ENCODE peak calls at places on chromosomes 12 and 14, in six cellular contexts. I is GM23338, B is transverse colon, M is breast epithelium, Z is Panc1, S is SK-N-SH. J is an unnamed sample.

GRCh38 chr12:108307006-108307405 is 32.1 kb downstream of the CMKLR1 start:
- DNase-seq in I (no peak), B (no peak), M (no peak), Z (no peak), S (no peak), J (no peak)

GRCh38 chr12:23843958-23844357 is 105.5 kb downstream of the SOX5 start:
- DNase-seq in I (no peak), B (no peak), M (no peak), Z (no peak), S (no peak), J (no peak)

GRCh38 chr12:104555650-104556049 is 98.9 kb downstream of the CHST11 start:
- DNase-seq in I (no peak), B (no peak), M (no peak), Z (no peak), S (no peak), J (no peak)

GRCh38 chr12:19994970-19995369 is 373.4 kb upstream of the PDE3A start:
- DNase-seq in I (no peak), B (no peak), M (no peak), Z (no peak), S (no peak), J (no peak)

GRCh38 chr12:113591480-113591971 is 119.9 kb upstream of the LHX5 start:
- DNase-seq in I (peak; percentile 71), B (no peak), M (no peak), Z (no peak), S (peak; percentile 72), J (peak; percentile 68)

GRCh38 chr14:98931911-98932310 is 340.1 kb downstream of the BCL11B start:
- DNase-seq in I (no peak), B (peak; percentile 48), M (no peak), Z (no peak), S (no peak), J (peak; percentile 84)

GRCh38 chr12:118436002-118436724 is 59.8 kb downstream of the SUDS3 start:
- DNase-seq in I (peak; percentile 83), B (no peak), M (no peak), Z (no peak), S (peak; percentile 27), J (no peak)

GRCh38 chr14:89534896-89535615 is 118.0 kb upstream of the FOXN3 start:
- DNase-seq in I (no peak), B (no peak), M (no peak), Z (no peak), S (no peak), J (no peak)

GRCh38 chr12:60101715-60102114 is 505.9 kb downstream of the SLC16A7 start:
- DNase-seq in I (no peak), B (no peak), M (no peak), Z (no peak), S (no peak), J (no peak)

GRCh38 chr12:109458771-109459208 is 18.3 kb downstream of the KCTD10 start:
- DNase-seq in I (peak; percentile 90), B (no peak), M (no peak), Z (no peak), S (no peak), J (no peak)

GRCh38 chr12:111434680-111435338 is 29.1 kb downstream of the SH2B3 start:
- DNase-seq in I (peak; percentile 41), B (peak; percentile 74), M (no peak), Z (no peak), S (no peak), J (peak; percentile 93)

GRCh38 chr12:106586803-106587684 is 4.2 kb downstream of the RFX4 start:
- DNase-seq in I (peak; percentile 87), B (no peak), M (no peak), Z (no peak), S (peak; percentile 49), J (no peak)

GRCh38 chr12:78863482-78864427 is 819 bp upstream of the SYT1 start:
- DNase-seq in I (peak; percentile 93), B (peak; percentile 38), M (no peak), Z (no peak), S (peak; percentile 75), J (peak; percentile 72)

GRCh38 chr12:109993091-109993490 is 3.1 kb downstream of the GIT2 start:
- DNase-seq in I (no peak), B (no peak), M (no peak), Z (no peak), S (no peak), J (no peak)

GRCh38 chr12:91628656-91629055 is 446.0 kb upstream of the DCN start:
- DNase-seq in I (no peak), B (no peak), M (no peak), Z (no peak), S (no peak), J (no peak)

GRCh38 chr14:75993567-75994041 is 8.0 kb downstream of the IFT43 start:
- DNase-seq in I (no peak), B (no peak), M (no peak), Z (no peak), S (no peak), J (no peak)

GRCh38 chr12:76337583-76337982 is 10.6 kb downstream of the BBS10 start:
- DNase-seq in I (no peak), B (no peak), M (no peak), Z (no peak), S (no peak), J (no peak)

GRCh38 chr12:121116318-121117225 is 16.1 kb upstream of the P2RX7 start:
- DNase-seq in I (no peak), B (no peak), M (no peak), Z (no peak), S (no peak), J (no peak)

GRCh38 chr12:9334026-9334692 is 126.0 kb upstream of the PZP start:
- DNase-seq in I (no peak), B (no peak), M (no peak), Z (no peak), S (no peak), J (no peak)

GRCh38 chr12:32302218-32302826 is 97.0 kb upstream of the FGD4 start:
- DNase-seq in I (peak; percentile 83), B (peak; percentile 17), M (no peak), Z (peak; percentile 45), S (peak; percentile 55), J (no peak)

GRCh38 chr12:118694128-118694775 is 287.1 kb upstream of the SRRM4 start:
- DNase-seq in I (no peak), B (peak; percentile 10), M (no peak), Z (no peak), S (no peak), J (no peak)

GRCh38 chr12:90004319-90005074 is 295.9 kb upstream of the ATP2B1 start:
- DNase-seq in I (peak; percentile 59), B (no peak), M (no peak), Z (no peak), S (no peak), J (no peak)

GRCh38 chr14:33814010-33814409 is 136.9 kb downstream of the EGLN3 start:
- DNase-seq in I (no peak), B (no peak), M (no peak), Z (no peak), S (no peak), J (no peak)

GRCh38 chr14:92945959-92946846 is 23.3 kb downstream of the CHGA start:
- DNase-seq in I (no peak), B (peak; percentile 88), M (peak; percentile 91), Z (peak; percentile 8), S (peak; percentile 62), J (peak; percentile 85)

GRCh38 chr12:65824314-65824563 is at the start of gene HMGA2:
- DNase-seq in I (no peak), B (no peak), M (no peak), Z (peak; percentile 67), S (no peak), J (no peak)

GRCh38 chr12:47349770-47350408 is 270.1 kb upstream of the AMIGO2 start:
- DNase-seq in I (no peak), B (no peak), M (no peak), Z (no peak), S (no peak), J (no peak)

GRCh38 chr12:111330800-111331752 is 37.8 kb downstream of the PHETA1 start:
- DNase-seq in I (peak; percentile 85), B (no peak), M (no peak), Z (peak; percentile 22), S (no peak), J (no peak)

GRCh38 chr14:53916239-53916638 is 40.4 kb downstream of the BMP4 start:
- DNase-seq in I (no peak), B (no peak), M (no peak), Z (no peak), S (no peak), J (no peak)

DNA sequence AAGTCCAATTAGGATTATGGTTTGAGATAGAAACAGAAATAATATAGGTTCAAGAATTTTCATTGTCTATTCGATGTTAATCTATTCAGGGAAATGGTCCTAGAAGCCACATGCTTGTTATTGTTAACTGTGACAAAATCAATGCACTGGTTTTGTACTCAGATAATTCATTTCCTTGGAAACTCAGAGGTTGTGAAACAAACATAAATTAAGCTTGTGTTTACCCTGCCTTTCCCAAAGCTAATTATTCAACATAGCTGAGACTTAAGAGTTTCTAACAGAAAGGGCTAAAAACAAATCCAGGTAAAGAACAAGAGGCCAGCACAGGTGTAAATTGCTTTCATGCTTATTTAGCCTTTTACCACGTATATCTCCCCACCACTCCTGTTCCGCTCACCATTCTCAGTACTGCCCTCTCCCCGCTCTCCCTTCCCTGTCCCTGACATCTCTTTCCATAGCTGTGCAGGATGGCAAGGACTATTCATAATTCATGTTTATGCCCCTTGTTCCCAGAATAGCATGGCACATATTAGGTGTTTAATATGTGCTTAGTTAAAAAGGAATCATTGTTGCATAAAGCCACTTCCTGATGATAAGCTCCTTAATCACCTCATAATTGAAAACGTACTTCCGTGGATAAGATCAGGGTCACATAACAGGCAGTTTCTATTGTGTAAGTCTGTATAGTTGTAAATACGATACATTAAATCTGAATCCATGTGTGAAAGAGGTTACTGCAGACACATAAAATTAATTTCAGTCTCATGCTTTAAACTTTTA is 131.8 kb upstream of the USP15 start:
- DNase-seq in I (no peak), B (no peak), M (no peak), Z (no peak), S (no peak), J (no peak)
- TF ChIP-seq POLR2AphosphoS5 in I (no peak), B (no peak), M (no peak), Z (no peak), S (no peak), J (no peak)

GRCh38 chr12:123269980-123270379 is 1.7 kb downstream of the CDK2AP1 start:
- DNase-seq in I (peak; percentile 46), B (no peak), M (no peak), Z (no peak), S (peak; percentile 41), J (no peak)
- TF ChIP-seq POLR2AphosphoS5 in I (no peak), B (no peak), M (no peak), Z (no peak), S (no peak), J (no peak)

DNA sequence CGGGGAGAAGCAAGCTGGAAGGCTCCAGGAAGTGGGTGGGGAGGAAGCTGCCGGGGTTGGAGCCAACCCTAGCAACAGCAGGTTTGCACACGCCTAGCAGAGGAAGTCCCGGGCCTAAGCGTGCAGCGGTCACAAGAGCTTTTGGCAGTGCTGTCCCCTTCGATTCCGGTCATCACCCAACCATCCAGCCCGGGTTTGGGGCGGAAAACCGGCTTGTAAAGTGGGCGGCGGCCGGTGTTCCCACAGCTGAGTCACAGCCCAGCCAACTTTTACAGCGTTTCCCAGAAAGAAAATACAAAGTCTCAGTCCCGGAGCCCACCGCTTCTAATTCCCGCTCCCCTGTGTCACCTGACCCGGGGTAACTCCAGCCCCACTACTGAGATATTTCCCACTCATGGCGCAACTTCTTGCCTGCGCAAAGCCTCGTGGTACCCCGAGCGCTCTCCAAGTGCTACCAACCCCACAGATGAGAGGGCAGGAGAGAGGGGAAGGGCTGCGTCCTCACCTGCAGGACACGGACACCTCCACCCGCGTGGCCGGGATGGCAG is 385 bp downstream of the CPNE8 start:
- DNase-seq in I (peak; percentile 86), B (peak; percentile 88), M (peak; percentile 65), Z (peak; percentile 75), S (peak; percentile 18), J (peak; percentile 93)
- TF ChIP-seq POLR2AphosphoS5 in I (peak; percentile 18), B (peak; percentile 65), M (peak; percentile 40), Z (peak; percentile 50), S (no peak), J (peak; percentile 85)

GRCh38 chr14:24179961-24180726 is 8.3 kb downstream of the REC8 start:
- DNase-seq in I (no peak), B (no peak), M (no peak), Z (no peak), S (no peak), J (peak; percentile 41)
- TF ChIP-seq POLR2AphosphoS5 in I (no peak), B (no peak), M (no peak), Z (no peak), S (no peak), J (no peak)

J was measured in spleen.